ENCODE peak calls at places on chromosomes 3 and 15, in ten cellular contexts. Z, T, V, Q, S, N, B, C, W and E are unnamed samples.

GRCh38 chr3:196872316-196872715 is 4.6 kb downstream of the SENP5 start:
- DNase-seq in Z (no peak), T (no peak), V (no peak), Q (peak; percentile 43), S (no peak), N (peak; percentile 30), B (no peak), C (no peak), W (no peak), E (no peak)

GRCh38 chr15:75659928-75660645 is 12.4 kb downstream of the SNX33 start:
- DNase-seq in Z (no peak), T (no peak), V (no peak), Q (peak; percentile 27), S (no peak), N (no peak), B (peak; percentile 2), C (no peak), W (no peak), E (no peak)

GRCh38 chr3:193822492-193823220 is 229.6 kb downstream of the OPA1 start:
- DNase-seq in Z (no peak), T (no peak), V (no peak), Q (peak; percentile 96), S (no peak), N (peak; percentile 13), B (no peak), C (no peak), W (peak; percentile 18), E (no peak)

GRCh38 chr3:136141891-136142290 is 54.2 kb downstream of the MSL2 start:
- DNase-seq in Z (no peak), T (no peak), V (no peak), Q (peak; percentile 67), S (no peak), N (no peak), B (no peak), C (no peak), W (no peak), E (no peak)

GRCh38 chr3:34260991-34261365 is 462.5 kb downstream of the PDCD6IP start:
- DNase-seq in Z (no peak), T (peak; percentile 23), V (peak; percentile 81), Q (peak; percentile 24), S (no peak), N (no peak), B (no peak), C (no peak), W (no peak), E (no peak)

GRCh38 chr3:116863842-116864626 is 154.5 kb downstream of the TUSC7 start:
- DNase-seq in Z (no peak), T (peak; percentile 14), V (peak; percentile 65), Q (peak; percentile 42), S (no peak), N (peak; percentile 83), B (no peak), C (no peak), W (peak; percentile 62), E (peak; percentile 81)

GRCh38 chr15:90400759-90401314 is 12.8 kb downstream of the IQGAP1 start:
- DNase-seq in Z (peak; percentile 83), T (peak; percentile 97), V (peak; percentile 94), Q (peak; percentile 98), S (peak; percentile 86), N (peak; percentile 97), B (peak; percentile 55), C (no peak), W (peak; percentile 97), E (peak; percentile 62)

GRCh38 chr3:172101107-172101506 is 61.7 kb downstream of the FNDC3B start:
- DNase-seq in Z (no peak), T (no peak), V (no peak), Q (no peak), S (no peak), N (no peak), B (no peak), C (no peak), W (no peak), E (no peak)